ENCODE peak calls at places on chromosomes 13 and 19, in ten cellular contexts. One of them, this sample, is unnamed.

GRCh38 chr13:50309872-50310594 is 294.8 kb downstream of the KCNRG start:
- DNase-seq in fibroblast of the conjunctiva: no peak
- DNase-seq in left cardiac atrium: no peak
- DNase-seq in left kidney: no peak
- DNase-seq in AG09309: no peak
- DNase-seq in NCI-H1092: no peak
- DNase-seq in activated CD4-positive, alpha-beta T cell treated with anti-CD3 and anti-CD28 coated beads, Interleukin-2, amount 50 U/mL, for 24 hours: no peak
- DNase-seq in psoas muscle: no peak
- DNase-seq in HepG2: peak; percentile 9
- DNase-seq in skeletal muscle cell: no peak
- DNase-seq in this sample: no peak

GRCh38 chr19:42250666-42251531 is 4.0 kb downstream of the ERF start:
- DNase-seq in fibroblast of the conjunctiva: no peak
- DNase-seq in NCI-H1092: peak; percentile 47
- DNase-seq in psoas muscle: no peak
- DNase-seq in left kidney: no peak
- DNase-seq in left cardiac atrium: peak; percentile 62
- DNase-seq in AG09309: no peak
- DNase-seq in HepG2: no peak
- DNase-seq in activated CD4-positive, alpha-beta T cell treated with anti-CD3 and anti-CD28 coated beads, Interleukin-2, amount 50 U/mL, for 24 hours: no peak
- DNase-seq in skeletal muscle cell: no peak
- DNase-seq in this sample: no peak

GRCh38 chr19:48659768-48660167 is 13.0 kb downstream of the NTN5 start:
- DNase-seq in NCI-H1092: no peak
- DNase-seq in HepG2: no peak
- DNase-seq in psoas muscle: no peak
- DNase-seq in left cardiac atrium: no peak
- DNase-seq in skeletal muscle cell: no peak
- DNase-seq in fibroblast of the conjunctiva: no peak
- DNase-seq in left kidney: no peak
- DNase-seq in AG09309: no peak
- DNase-seq in activated CD4-positive, alpha-beta T cell treated with anti-CD3 and anti-CD28 coated beads, Interleukin-2, amount 50 U/mL, for 24 hours: no peak
- DNase-seq in this sample: no peak

GRCh38 chr19:49407482-49408015 is 15.7 kb downstream of the PTH2 start:
- DNase-seq in HepG2: no peak
- DNase-seq in NCI-H1092: no peak
- DNase-seq in left cardiac atrium: no peak
- DNase-seq in activated CD4-positive, alpha-beta T cell treated with anti-CD3 and anti-CD28 coated beads, Interleukin-2, amount 50 U/mL, for 24 hours: no peak
- DNase-seq in skeletal muscle cell: no peak
- DNase-seq in left kidney: no peak
- DNase-seq in AG09309: no peak
- DNase-seq in fibroblast of the conjunctiva: no peak
- DNase-seq in psoas muscle: no peak
- DNase-seq in this sample: no peak

GRCh38 chr19:6577410-6578125 is 13.4 kb downstream of the CD70 start:
- DNase-seq in left kidney: no peak
- DNase-seq in psoas muscle: no peak
- DNase-seq in left cardiac atrium: no peak
- DNase-seq in AG09309: no peak
- DNase-seq in skeletal muscle cell: no peak
- DNase-seq in activated CD4-positive, alpha-beta T cell treated with anti-CD3 and anti-CD28 coated beads, Interleukin-2, amount 50 U/mL, for 24 hours: no peak
- DNase-seq in fibroblast of the conjunctiva: no peak
- DNase-seq in NCI-H1092: no peak
- DNase-seq in HepG2: no peak
- DNase-seq in this sample: no peak

GRCh38 chr19:34261335-34262109 is 7.2 kb downstream of the GARRE1 start:
- DNase-seq in fibroblast of the conjunctiva: no peak
- DNase-seq in skeletal muscle cell: no peak
- DNase-seq in HepG2: peak; percentile 84
- DNase-seq in left kidney: no peak
- DNase-seq in activated CD4-positive, alpha-beta T cell treated with anti-CD3 and anti-CD28 coated beads, Interleukin-2, amount 50 U/mL, for 24 hours: no peak
- DNase-seq in psoas muscle: no peak
- DNase-seq in AG09309: no peak
- DNase-seq in left cardiac atrium: no peak
- DNase-seq in NCI-H1092: no peak
- DNase-seq in this sample: no peak

GRCh38 chr19:40347476-40348124 is 597 bp downstream of the C19orf47 start:
- DNase-seq in skeletal muscle cell: no peak
- DNase-seq in fibroblast of the conjunctiva: no peak
- DNase-seq in activated CD4-positive, alpha-beta T cell treated with anti-CD3 and anti-CD28 coated beads, Interleukin-2, amount 50 U/mL, for 24 hours: no peak
- DNase-seq in HepG2: no peak
- DNase-seq in left kidney: no peak
- DNase-seq in left cardiac atrium: no peak
- DNase-seq in psoas muscle: no peak
- DNase-seq in AG09309: no peak
- DNase-seq in NCI-H1092: no peak
- DNase-seq in this sample: no peak

GRCh38 chr19:10290876-10291553 is 1.3 kb downstream of the ICAM5 start:
- DNase-seq in NCI-H1092: no peak
- DNase-seq in HepG2: peak; percentile 43
- DNase-seq in psoas muscle: no peak
- DNase-seq in left cardiac atrium: peak; percentile 73
- DNase-seq in left kidney: peak; percentile 61
- DNase-seq in AG09309: no peak
- DNase-seq in activated CD4-positive, alpha-beta T cell treated with anti-CD3 and anti-CD28 coated beads, Interleukin-2, amount 50 U/mL, for 24 hours: no peak
- DNase-seq in skeletal muscle cell: no peak
- DNase-seq in fibroblast of the conjunctiva: no peak
- DNase-seq in this sample: peak; percentile 33

GRCh38 chr19:8370176-8371010 is 6.4 kb downstream of the ANGPTL4 start:
- DNase-seq in AG09309: no peak
- DNase-seq in left cardiac atrium: peak; percentile 69
- DNase-seq in fibroblast of the conjunctiva: no peak
- DNase-seq in activated CD4-positive, alpha-beta T cell treated with anti-CD3 and anti-CD28 coated beads, Interleukin-2, amount 50 U/mL, for 24 hours: no peak
- DNase-seq in psoas muscle: no peak
- DNase-seq in HepG2: no peak
- DNase-seq in NCI-H1092: no peak
- DNase-seq in skeletal muscle cell: no peak
- DNase-seq in left kidney: peak; percentile 35
- DNase-seq in this sample: no peak

GRCh38 chr19:8355631-8356402 is 8.1 kb upstream of the ANGPTL4 start:
- DNase-seq in AG09309: peak; percentile 91
- DNase-seq in psoas muscle: peak; percentile 53
- DNase-seq in left kidney: no peak
- DNase-seq in left cardiac atrium: no peak
- DNase-seq in fibroblast of the conjunctiva: peak; percentile 89
- DNase-seq in activated CD4-positive, alpha-beta T cell treated with anti-CD3 and anti-CD28 coated beads, Interleukin-2, amount 50 U/mL, for 24 hours: no peak
- DNase-seq in skeletal muscle cell: peak; percentile 98
- DNase-seq in HepG2: peak; percentile 72
- DNase-seq in NCI-H1092: no peak
- DNase-seq in this sample: no peak

GRCh38 chr13:95156208-95156607 is 145.0 kb downstream of the ABCC4 start:
- DNase-seq in NCI-H1092: no peak
- DNase-seq in AG09309: no peak
- DNase-seq in skeletal muscle cell: no peak
- DNase-seq in left cardiac atrium: no peak
- DNase-seq in HepG2: peak; percentile 6
- DNase-seq in fibroblast of the conjunctiva: peak; percentile 16
- DNase-seq in left kidney: no peak
- DNase-seq in psoas muscle: no peak
- DNase-seq in activated CD4-positive, alpha-beta T cell treated with anti-CD3 and anti-CD28 coated beads, Interleukin-2, amount 50 U/mL, for 24 hours: no peak
- DNase-seq in this sample: no peak

GRCh38 chr19:756232-756631 is 5.3 kb downstream of the MISP start:
- DNase-seq in AG09309: no peak
- DNase-seq in left kidney: peak; percentile 34
- DNase-seq in NCI-H1092: no peak
- DNase-seq in psoas muscle: no peak
- DNase-seq in fibroblast of the conjunctiva: no peak
- DNase-seq in HepG2: peak; percentile 82
- DNase-seq in skeletal muscle cell: no peak
- DNase-seq in activated CD4-positive, alpha-beta T cell treated with anti-CD3 and anti-CD28 coated beads, Interleukin-2, amount 50 U/mL, for 24 hours: peak; percentile 10
- DNase-seq in left cardiac atrium: no peak
- DNase-seq in this sample: no peak

GRCh38 chr13:71634605-71635443 is 232.2 kb downstream of the DACH1 start:
- DNase-seq in activated CD4-positive, alpha-beta T cell treated with anti-CD3 and anti-CD28 coated beads, Interleukin-2, amount 50 U/mL, for 24 hours: no peak
- DNase-seq in left cardiac atrium: no peak
- DNase-seq in skeletal muscle cell: no peak
- DNase-seq in HepG2: no peak
- DNase-seq in fibroblast of the conjunctiva: no peak
- DNase-seq in psoas muscle: no peak
- DNase-seq in left kidney: no peak
- DNase-seq in AG09309: no peak
- DNase-seq in NCI-H1092: no peak
- DNase-seq in this sample: no peak

GRCh38 chr19:30664358-30665058 is 292.3 kb downstream of the ZNF536 start:
- DNase-seq in left cardiac atrium: peak; percentile 52
- DNase-seq in NCI-H1092: no peak
- DNase-seq in HepG2: peak; percentile 84
- DNase-seq in activated CD4-positive, alpha-beta T cell treated with anti-CD3 and anti-CD28 coated beads, Interleukin-2, amount 50 U/mL, for 24 hours: no peak
- DNase-seq in fibroblast of the conjunctiva: no peak
- DNase-seq in psoas muscle: peak; percentile 31
- DNase-seq in skeletal muscle cell: no peak
- DNase-seq in left kidney: peak; percentile 63
- DNase-seq in AG09309: no peak
- DNase-seq in this sample: no peak

GRCh38 chr13:66829803-66830202 is 400.3 kb downstream of the PCDH9 start:
- DNase-seq in psoas muscle: no peak
- DNase-seq in NCI-H1092: no peak
- DNase-seq in HepG2: no peak
- DNase-seq in AG09309: no peak
- DNase-seq in left cardiac atrium: no peak
- DNase-seq in left kidney: no peak
- DNase-seq in skeletal muscle cell: no peak
- DNase-seq in fibroblast of the conjunctiva: no peak
- DNase-seq in activated CD4-positive, alpha-beta T cell treated with anti-CD3 and anti-CD28 coated beads, Interleukin-2, amount 50 U/mL, for 24 hours: no peak
- DNase-seq in this sample: no peak

GRCh38 chr19:55362990-55363716 is at the start of gene GARIN5B:
- DNase-seq in fibroblast of the conjunctiva: no peak
- DNase-seq in left kidney: peak; percentile 81
- DNase-seq in left cardiac atrium: no peak
- DNase-seq in NCI-H1092: no peak
- DNase-seq in skeletal muscle cell: no peak
- DNase-seq in activated CD4-positive, alpha-beta T cell treated with anti-CD3 and anti-CD28 coated beads, Interleukin-2, amount 50 U/mL, for 24 hours: no peak
- DNase-seq in AG09309: no peak
- DNase-seq in HepG2: no peak
- DNase-seq in psoas muscle: no peak
- DNase-seq in this sample: no peak

GRCh38 chr13:41310963-41311606 is at the start of gene NAA16:
- DNase-seq in NCI-H1092: peak; percentile 87
- DNase-seq in psoas muscle: peak; percentile 94
- DNase-seq in skeletal muscle cell: peak; percentile 70
- DNase-seq in left cardiac atrium: peak; percentile 94
- DNase-seq in left kidney: peak; percentile 98
- DNase-seq in AG09309: peak; percentile 48
- DNase-seq in activated CD4-positive, alpha-beta T cell treated with anti-CD3 and anti-CD28 coated beads, Interleukin-2, amount 50 U/mL, for 24 hours: peak; percentile 94
- DNase-seq in fibroblast of the conjunctiva: peak; percentile 83
- DNase-seq in HepG2: peak; percentile 72
- DNase-seq in this sample: peak; percentile 94

GRCh38 chr19:9937001-9937411 is 691 bp upstream of the OLFM2 start:
- DNase-seq in skeletal muscle cell: no peak
- DNase-seq in NCI-H1092: no peak
- DNase-seq in fibroblast of the conjunctiva: no peak
- DNase-seq in activated CD4-positive, alpha-beta T cell treated with anti-CD3 and anti-CD28 coated beads, Interleukin-2, amount 50 U/mL, for 24 hours: no peak
- DNase-seq in AG09309: no peak
- DNase-seq in left cardiac atrium: no peak
- DNase-seq in psoas muscle: no peak
- DNase-seq in left kidney: peak; percentile 22
- DNase-seq in HepG2: no peak
- DNase-seq in this sample: no peak

GRCh38 chr19:1253514-1254080 is 5.2 kb downstream of the MIDN start:
- DNase-seq in NCI-H1092: no peak
- DNase-seq in fibroblast of the conjunctiva: peak; percentile 70
- DNase-seq in left cardiac atrium: no peak
- DNase-seq in skeletal muscle cell: no peak
- DNase-seq in AG09309: no peak
- DNase-seq in HepG2: peak; percentile 85
- DNase-seq in psoas muscle: no peak
- DNase-seq in activated CD4-positive, alpha-beta T cell treated with anti-CD3 and anti-CD28 coated beads, Interleukin-2, amount 50 U/mL, for 24 hours: no peak
- DNase-seq in left kidney: peak; percentile 53
- DNase-seq in this sample: no peak

GRCh38 chr19:55579766-55580621 is 654 bp downstream of the ZNF579 start:
- DNase-seq in activated CD4-positive, alpha-beta T cell treated with anti-CD3 and anti-CD28 coated beads, Interleukin-2, amount 50 U/mL, for 24 hours: no peak
- DNase-seq in left kidney: peak; percentile 81
- DNase-seq in HepG2: peak; percentile 16
- DNase-seq in NCI-H1092: no peak
- DNase-seq in psoas muscle: no peak
- DNase-seq in left cardiac atrium: no peak
- DNase-seq in AG09309: no peak
- DNase-seq in skeletal muscle cell: no peak
- DNase-seq in fibroblast of the conjunctiva: no peak
- DNase-seq in this sample: no peak

GRCh38 chr19:13014101-13014920 is 19.0 kb downstream of the NFIX start:
- DNase-seq in fibroblast of the conjunctiva: no peak
- DNase-seq in skeletal muscle cell: no peak
- DNase-seq in left kidney: peak; percentile 42
- DNase-seq in activated CD4-positive, alpha-beta T cell treated with anti-CD3 and anti-CD28 coated beads, Interleukin-2, amount 50 U/mL, for 24 hours: no peak
- DNase-seq in AG09309: no peak
- DNase-seq in NCI-H1092: no peak
- DNase-seq in HepG2: no peak
- DNase-seq in psoas muscle: no peak
- DNase-seq in left cardiac atrium: no peak
- DNase-seq in this sample: no peak

GRCh38 chr13:28750187-28751045 is 31.6 kb upstream of the SLC46A3 start:
- DNase-seq in psoas muscle: no peak
- DNase-seq in AG09309: no peak
- DNase-seq in fibroblast of the conjunctiva: no peak
- DNase-seq in skeletal muscle cell: no peak
- DNase-seq in left cardiac atrium: no peak
- DNase-seq in NCI-H1092: no peak
- DNase-seq in left kidney: no peak
- DNase-seq in activated CD4-positive, alpha-beta T cell treated with anti-CD3 and anti-CD28 coated beads, Interleukin-2, amount 50 U/mL, for 24 hours: no peak
- DNase-seq in HepG2: no peak
- DNase-seq in this sample: no peak

GRCh38 chr13:98225036-98225940 is 48.2 kb upstream of the RNF113B start:
- DNase-seq in left kidney: peak; percentile 38
- DNase-seq in psoas muscle: no peak
- DNase-seq in AG09309: no peak
- DNase-seq in left cardiac atrium: no peak
- DNase-seq in skeletal muscle cell: no peak
- DNase-seq in fibroblast of the conjunctiva: no peak
- DNase-seq in NCI-H1092: no peak
- DNase-seq in activated CD4-positive, alpha-beta T cell treated with anti-CD3 and anti-CD28 coated beads, Interleukin-2, amount 50 U/mL, for 24 hours: no peak
- DNase-seq in HepG2: no peak
- DNase-seq in this sample: no peak

GRCh38 chr13:101941095-101941777 is 460.6 kb downstream of the FGF14 start:
- DNase-seq in NCI-H1092: no peak
- DNase-seq in HepG2: no peak
- DNase-seq in left kidney: peak; percentile 37
- DNase-seq in AG09309: no peak
- DNase-seq in fibroblast of the conjunctiva: no peak
- DNase-seq in left cardiac atrium: no peak
- DNase-seq in activated CD4-positive, alpha-beta T cell treated with anti-CD3 and anti-CD28 coated beads, Interleukin-2, amount 50 U/mL, for 24 hours: no peak
- DNase-seq in psoas muscle: no peak
- DNase-seq in skeletal muscle cell: no peak
- DNase-seq in this sample: no peak

GRCh38 chr19:46426506-46427162 is 2.1 kb downstream of the PNMA8C start:
- DNase-seq in AG09309: no peak
- DNase-seq in activated CD4-positive, alpha-beta T cell treated with anti-CD3 and anti-CD28 coated beads, Interleukin-2, amount 50 U/mL, for 24 hours: no peak
- DNase-seq in fibroblast of the conjunctiva: no peak
- DNase-seq in NCI-H1092: peak; percentile 42
- DNase-seq in skeletal muscle cell: no peak
- DNase-seq in left kidney: peak; percentile 97
- DNase-seq in HepG2: peak; percentile 71
- DNase-seq in left cardiac atrium: peak; percentile 88
- DNase-seq in psoas muscle: peak; percentile 73
- DNase-seq in this sample: peak; percentile 26

GRCh38 chr13:100842136-100842535 is 167.5 kb upstream of the TMTC4 start:
- DNase-seq in HepG2: no peak
- DNase-seq in left cardiac atrium: no peak
- DNase-seq in fibroblast of the conjunctiva: no peak
- DNase-seq in skeletal muscle cell: no peak
- DNase-seq in activated CD4-positive, alpha-beta T cell treated with anti-CD3 and anti-CD28 coated beads, Interleukin-2, amount 50 U/mL, for 24 hours: no peak
- DNase-seq in NCI-H1092: no peak
- DNase-seq in AG09309: no peak
- DNase-seq in left kidney: no peak
- DNase-seq in psoas muscle: no peak
- DNase-seq in this sample: no peak

GRCh38 chr13:109105899-109106298 is 476.5 kb downstream of the MYO16 start:
- DNase-seq in HepG2: no peak
- DNase-seq in NCI-H1092: no peak
- DNase-seq in AG09309: no peak
- DNase-seq in activated CD4-positive, alpha-beta T cell treated with anti-CD3 and anti-CD28 coated beads, Interleukin-2, amount 50 U/mL, for 24 hours: no peak
- DNase-seq in left kidney: no peak
- DNase-seq in fibroblast of the conjunctiva: no peak
- DNase-seq in left cardiac atrium: no peak
- DNase-seq in psoas muscle: no peak
- DNase-seq in skeletal muscle cell: no peak
- DNase-seq in this sample: no peak

GRCh38 chr13:103878891-103879605 is 812.8 kb upstream of the SLC10A2 start:
- DNase-seq in left cardiac atrium: no peak
- DNase-seq in fibroblast of the conjunctiva: no peak
- DNase-seq in AG09309: no peak
- DNase-seq in skeletal muscle cell: no peak
- DNase-seq in HepG2: no peak
- DNase-seq in NCI-H1092: no peak
- DNase-seq in left kidney: no peak
- DNase-seq in activated CD4-positive, alpha-beta T cell treated with anti-CD3 and anti-CD28 coated beads, Interleukin-2, amount 50 U/mL, for 24 hours: no peak
- DNase-seq in psoas muscle: no peak
- DNase-seq in this sample: no peak

This sample was measured in stimulated activated naive CD4-positive, alpha-beta T cell treated with Interleukin-2 at 50 U/mL for 16 hours.